ENCODE peak calls at places on chromosomes 2 and 18, in nine cellular contexts. W is spleen, R is CD14-positive monocyte, Z is upper lobe of right lung, B is tibial artery, H is DND-41, D is GM13977, U is HepG2, Q is foreskin fibroblast. K is an unnamed sample.

GRCh38 chr2:200267350-200267749 is 39.1 kb upstream of the SPATS2L start:
- DNase-seq in R (no peak), W (no peak), D (no peak), H (no peak), Q (no peak), Z (no peak), B (no peak), U (no peak), K (no peak)

GRCh38 chr2:119523959-119524694 is at the start of gene SCTR:
- DNase-seq in H (no peak), D (no peak), U (no peak), Z (peak), B (no peak), Q (no peak), W (no peak), R (no peak), K (no peak)

GRCh38 chr2:237732070-237732469 is 66.5 kb upstream of the RBM44 start:
- DNase-seq in W (no peak), U (peak), Q (no peak), B (no peak), R (no peak), Z (no peak), H (no peak), D (no peak), K (no peak)

GRCh38 chr2:152466925-152467676 is 132.1 kb downstream of the FMNL2 start:
- DNase-seq in U (no peak), H (no peak), Z (no peak), W (no peak), Q (peak), B (no peak), D (peak), R (peak), K (no peak)

GRCh38 chr18:47756364-47757016 is 174.0 kb downstream of the SMAD2 start:
- DNase-seq in R (no peak), Z (peak), U (peak), D (peak), W (peak), B (peak), Q (peak), H (peak), K (no peak)

GRCh38 chr2:217899231-217900009 is 103.4 kb downstream of the TNS1 start:
- DNase-seq in R (peak), D (peak), Q (peak), U (peak), H (no peak), B (peak), W (no peak), Z (peak), K (no peak)

GRCh38 chr18:55401275-55401620 is 186.7 kb downstream of the TCF4 start:
- DNase-seq in Q (no peak), B (no peak), U (no peak), W (no peak), Z (no peak), R (no peak), H (no peak), D (no peak), K (no peak)

GRCh38 chr2:59025157-59025757 is 784.1 kb upstream of the FANCL start:
- DNase-seq in U (peak), D (peak), H (peak), R (no peak), W (peak), B (no peak), Z (peak), Q (no peak), K (no peak)

GRCh38 chr2:96642564-96643350 is at the start of gene FER1L5:
- DNase-seq in Q (peak), U (no peak), B (no peak), D (no peak), Z (no peak), W (no peak), R (no peak), H (no peak), K (no peak)

GRCh38 chr2:72034353-72035095 is 113.1 kb downstream of the CYP26B1 start:
- DNase-seq in B (no peak), R (no peak), W (peak), Z (peak), Q (no peak), D (peak), U (no peak), H (no peak), K (no peak)

GRCh38 chr2:231671617-231672350 is 36.5 kb upstream of the PTMA start:
- DNase-seq in Z (no peak), H (no peak), U (peak), R (no peak), D (no peak), B (no peak), W (peak), Q (no peak), K (no peak)

GRCh38 chr2:231673348-231673770 is 35.0 kb upstream of the PTMA start:
- DNase-seq in B (no peak), Z (peak), H (no peak), W (no peak), R (no peak), D (no peak), U (peak), Q (no peak), K (no peak)

GRCh38 chr2:231670892-231671616 is 37.3 kb upstream of the PTMA start:
- DNase-seq in Q (no peak), W (peak), Z (no peak), B (no peak), U (no peak), H (no peak), D (no peak), R (no peak), K (no peak)

GRCh38 chr2:231674587-231675334 is 33.6 kb upstream of the PTMA start:
- DNase-seq in W (peak), R (peak), Q (peak), U (peak), B (peak), D (peak), Z (peak), H (peak), K (no peak)

GRCh38 chr2:231672617-231673347 is 35.5 kb upstream of the PTMA start:
- DNase-seq in Z (peak), R (no peak), D (peak), Q (peak), B (no peak), U (peak), H (peak), W (peak), K (no peak)
- TF ChIP-seq CTCF in Z (peak), R (no peak), D (peak), Q (peak), B (no peak), U (peak), H (peak), W (peak), K (no peak)

GRCh38 chr2:64963719-64964118 is 25.5 kb upstream of the SLC1A4 start:
- DNase-seq in U (no peak), D (no peak), R (no peak), W (no peak), Z (no peak), H (no peak), B (no peak), Q (no peak), K (no peak)
- TF ChIP-seq CTCF in U (peak), D (no peak), R (no peak), W (no peak), Z (no peak), H (peak), B (no peak), Q (no peak), K (no peak)

DNA sequence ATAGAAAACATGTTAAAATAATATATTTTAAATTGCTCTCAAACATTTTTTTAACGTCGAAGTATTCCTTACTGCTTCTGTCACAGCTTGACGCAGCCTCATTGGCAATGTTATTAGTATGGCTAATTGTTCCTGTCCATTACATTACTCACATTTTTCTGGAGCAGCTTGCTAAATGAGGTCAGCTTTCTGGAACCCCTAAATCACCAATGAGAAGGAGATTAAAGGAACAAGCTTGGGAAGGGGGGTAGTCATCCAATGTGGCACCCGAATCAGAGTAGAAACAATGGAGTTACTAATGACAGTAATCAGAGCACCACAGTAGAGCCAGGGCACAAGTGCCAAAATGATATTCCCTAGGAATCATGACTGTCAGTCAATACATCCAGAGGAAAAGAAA is 5.1 kb downstream of the NEUROD1 start:
- DNase-seq in Q (no peak), B (no peak), Z (no peak), U (no peak), D (no peak), H (no peak), R (no peak), W (no peak), K (no peak)
- TF ChIP-seq CTCF in Q (no peak), B (no peak), Z (no peak), U (no peak), D (no peak), H (no peak), R (no peak), W (no peak), K (no peak)

GRCh38 chr2:236177967-236178909 is 10.1 kb upstream of the GBX2 start:
- DNase-seq in R (peak), D (peak), W (no peak), Q (peak), H (no peak), B (peak), Z (peak), U (peak), K (peak)
- TF ChIP-seq CTCF in R (peak), D (peak), W (peak), Q (peak), H (peak), B (peak), Z (peak), U (peak), K (no peak)

GRCh38 chr2:69589973-69590652 is 53.4 kb downstream of the AAK1 start:
- DNase-seq in Z (no peak), B (no peak), H (no peak), Q (no peak), R (no peak), U (no peak), W (no peak), D (no peak), K (no peak)
- TF ChIP-seq CTCF in Z (no peak), B (no peak), H (no peak), Q (no peak), R (no peak), U (no peak), W (no peak), D (no peak), K (no peak)

K was measured in omental fat pad.